ENCODE peak calls at places on chromosome 18, in nine cellular contexts. A is hippocampal formation; G is cardiac fibroblast; X is stimulated activated CD4-positive, alpha-beta T cell treated with anti-CD3 and anti-CD28 coated beads, Interleukin-12 subunit alpha, Interleukin-12 subunit beta, amount 100 ng/mL, for 4 hours; M is endothelial cell; Y is left lobe of liver; F is activated CD8-positive, alpha-beta memory T cell treated with anti-CD3 and anti-CD28 coated beads for 1 hour; D is NCI-H2081 treated with DMSO at 0.1 percent for 48 hours; J is foreskin fibroblast. L is an unnamed sample.

GRCh38 chr18:62796216-62796621 is 80.9 kb downstream of the PHLPP1 start:
- DNase-seq in A (no peak), X (no peak), J (no peak), F (no peak), Y (no peak), M (no peak), G (no peak), D (no peak), L (no peak)

GRCh38 chr18:39415471-39415870 is 1849.9 kb upstream of the CELF4 start:
- DNase-seq in M (no peak), J (no peak), F (no peak), X (no peak), G (peak), D (no peak), Y (no peak), A (no peak), L (no peak)

GRCh38 chr18:35289293-35290069 is 548 bp downstream of the ZSCAN30 start:
- DNase-seq in X (peak), D (no peak), Y (no peak), J (peak), M (no peak), G (peak), A (no peak), F (peak), L (peak)

GRCh38 chr18:54191352-54191751 is 33.1 kb downstream of the MBD2 start:
- DNase-seq in X (no peak), F (no peak), G (no peak), A (no peak), J (no peak), Y (no peak), D (no peak), M (no peak), L (no peak)

GRCh38 chr18:79566841-79567370 is 112.7 kb upstream of the CTDP1 start:
- DNase-seq in A (no peak), J (no peak), D (no peak), M (no peak), F (no peak), Y (no peak), G (no peak), X (no peak), L (no peak)

GRCh38 chr18:9827856-9828793 is 57.6 kb upstream of the TXNDC2 start:
- DNase-seq in J (peak), X (no peak), Y (no peak), M (no peak), A (no peak), D (no peak), F (no peak), G (peak), L (peak)

GRCh38 chr18:23547806-23548205 is 38.5 kb downstream of the NPC1 start:
- DNase-seq in M (no peak), G (no peak), F (no peak), X (no peak), D (no peak), J (peak), A (no peak), Y (no peak), L (no peak)

GRCh38 chr18:59540819-59541218 is 156.4 kb downstream of the CCBE1 start:
- DNase-seq in M (no peak), J (peak), F (no peak), Y (no peak), X (no peak), G (peak), A (no peak), D (no peak), L (peak)

GRCh38 chr18:22345733-22346132 is 72.0 kb downstream of the CTAGE1 start:
- DNase-seq in X (no peak), G (no peak), D (no peak), M (no peak), A (no peak), F (no peak), J (no peak), Y (no peak), L (no peak)

GRCh38 chr18:79737426-79737825 is 57.8 kb downstream of the CTDP1 start:
- DNase-seq in D (no peak), X (no peak), M (no peak), F (no peak), A (no peak), J (no peak), G (no peak), Y (no peak), L (no peak)

GRCh38 chr18:9475643-9476580 is 599 bp downstream of the RALBP1 start:
- DNase-seq in D (no peak), G (peak), X (peak), M (no peak), A (peak), J (peak), Y (no peak), F (peak), L (peak)

GRCh38 chr18:32851936-32852335 is 79.1 kb upstream of the KLHL14 start:
- DNase-seq in J (no peak), G (no peak), Y (no peak), M (no peak), F (no peak), A (no peak), X (no peak), D (no peak), L (no peak)

GRCh38 chr18:44579028-44579692 is 101.5 kb upstream of the SETBP1 start:
- DNase-seq in X (no peak), Y (no peak), A (no peak), F (no peak), G (peak), J (peak), D (no peak), M (no peak), L (peak)

GRCh38 chr18:21110667-21111350 is 804 bp downstream of the ROCK1 start:
- DNase-seq in Y (peak), G (peak), D (no peak), A (peak), M (peak), J (peak), X (peak), F (peak), L (no peak)

GRCh38 chr18:79526468-79527460 is 131.0 kb downstream of the NFATC1 start:
- DNase-seq in J (no peak), G (no peak), D (no peak), Y (no peak), A (no peak), X (no peak), F (no peak), M (no peak), L (no peak)

GRCh38 chr18:32373505-32373904 is 97.2 kb downstream of the GAREM1 start:
- DNase-seq in D (no peak), F (no peak), A (no peak), J (no peak), M (no peak), G (no peak), Y (no peak), X (no peak), L (no peak)

GRCh38 chr18:62329676-62330454 is 4.8 kb downstream of the TNFRSF11A start:
- DNase-seq in X (no peak), D (no peak), Y (no peak), J (peak), A (no peak), G (peak), M (no peak), F (no peak), L (peak)

GRCh38 chr18:57980573-57981348 is 63.3 kb upstream of the NEDD4L start:
- DNase-seq in G (no peak), X (no peak), Y (no peak), J (no peak), D (no peak), F (no peak), A (no peak), M (no peak), L (no peak)

GRCh38 chr18:22057908-22058527 is 111.4 kb upstream of the GATA6 start:
- DNase-seq in G (no peak), D (no peak), A (no peak), F (no peak), J (no peak), Y (no peak), M (no peak), X (no peak), L (no peak)

GRCh38 chr18:38644875-38645641 is 1079.5 kb upstream of the CELF4 start:
- DNase-seq in X (no peak), Y (no peak), G (no peak), D (no peak), A (no peak), J (no peak), M (no peak), F (no peak), L (no peak)

GRCh38 chr18:48868468-48869466 is 82.0 kb downstream of the SMAD7 start:
- DNase-seq in A (no peak), M (no peak), X (peak), Y (no peak), F (no peak), J (no peak), G (no peak), D (no peak), L (peak)

GRCh38 chr18:76219023-76219422 is 276.0 kb downstream of the ZNF516 start:
- DNase-seq in D (no peak), X (no peak), A (no peak), G (no peak), J (no peak), Y (no peak), F (no peak), M (no peak), L (no peak)

GRCh38 chr18:354003-354402 is 86.2 kb upstream of the THOC1 start:
- DNase-seq in J (peak), D (no peak), A (no peak), X (no peak), G (no peak), M (no peak), Y (no peak), F (no peak), L (no peak)

GRCh38 chr18:22674300-22674699 is 256.6 kb upstream of the CTAGE1 start:
- DNase-seq in D (no peak), J (peak), Y (no peak), A (no peak), X (no peak), F (no peak), G (peak), M (no peak), L (peak)

GRCh38 chr18:35158728-35159443 is 81.9 kb upstream of the ZNF397 start:
- DNase-seq in X (no peak), J (no peak), D (no peak), M (no peak), A (no peak), G (no peak), Y (no peak), F (no peak), L (no peak)

GRCh38 chr18:24181806-24182205 is 42.9 kb downstream of the CABYR start:
- DNase-seq in X (no peak), F (no peak), J (peak), G (peak), A (no peak), D (no peak), M (no peak), Y (no peak), L (no peak)

GRCh38 chr18:55013086-55013485 is 53.8 kb upstream of the CCDC68 start:
- DNase-seq in J (no peak), Y (no peak), X (no peak), M (no peak), F (no peak), D (no peak), G (no peak), A (no peak), L (no peak)

GRCh38 chr18:45519881-45520280 is 95.4 kb upstream of the SLC14A2 start:
- DNase-seq in M (no peak), D (no peak), A (no peak), Y (no peak), G (no peak), F (no peak), J (no peak), X (no peak), L (no peak)

GRCh38 chr18:78146136-78146535 is 833.5 kb upstream of the SALL3 start:
- DNase-seq in D (no peak), G (no peak), J (no peak), A (no peak), X (no peak), F (no peak), M (no peak), Y (no peak), L (no peak)

GRCh38 chr18:46574000-46574739 is 82.8 kb downstream of the LOXHD1 start:
- DNase-seq in J (no peak), A (no peak), G (no peak), F (no peak), D (no peak), Y (no peak), X (no peak), M (no peak), L (no peak)

GRCh38 chr18:77084757-77085035 is 47.9 kb downstream of the MBP start:
- DNase-seq in G (no peak), F (no peak), D (no peak), J (no peak), M (no peak), X (no peak), A (no peak), Y (no peak), L (peak)

GRCh38 chr18:58037163-58037562 is 6.9 kb upstream of the NEDD4L start:
- DNase-seq in G (no peak), A (no peak), F (no peak), Y (no peak), X (no peak), J (no peak), M (no peak), D (no peak), L (no peak)

GRCh38 chr18:4605222-4605621 is 150.1 kb upstream of the DLGAP1 start:
- DNase-seq in F (no peak), A (no peak), X (no peak), G (no peak), Y (no peak), J (no peak), D (no peak), M (no peak), L (no peak)

GRCh38 chr18:37701967-37702366 is 136.4 kb upstream of the CELF4 start:
- DNase-seq in M (no peak), D (no peak), Y (no peak), F (no peak), X (no peak), A (no peak), G (no peak), J (no peak), L (no peak)

GRCh38 chr18:48724939-48725338 is 186.1 kb downstream of the CTIF start:
- DNase-seq in G (no peak), J (no peak), Y (no peak), M (no peak), D (no peak), A (no peak), F (no peak), X (no peak), L (no peak)